ENCODE peak calls at places on chromosomes 12 and 14, in ten cellular contexts. Q, P, B, S, O, J, N, D, M and R are unnamed samples. For H3K4me1, the result is how much of the 10 kb centered on the place peaks cover.

GRCh38 chr12:106296179-106296877 is 6.2 kb upstream of the TCP11L2 start:
- DNase-seq in M (no peak), P (no peak), Q (no peak), B (no peak), D (peak), N (no peak), S (no peak), O (no peak), J (no peak), R (no peak)

GRCh38 chr12:1947081-1947480 is 28.6 kb upstream of the CACNA2D4 start:
- DNase-seq in B (no peak), M (no peak), O (no peak), D (no peak), N (no peak), S (no peak), P (no peak), J (no peak), Q (no peak), R (no peak)

GRCh38 chr14:52402812-52403526 is 88.9 kb downstream of the PTGER2 start:
- DNase-seq in D (no peak), P (no peak), N (no peak), J (no peak), B (no peak), M (no peak), S (no peak), O (no peak), Q (no peak), R (no peak)

GRCh38 chr12:65858831-65859230 is 34.5 kb downstream of the HMGA2 start:
- DNase-seq in M (no peak), O (no peak), N (peak), D (no peak), Q (no peak), P (no peak), S (no peak), B (no peak), J (no peak), R (no peak)

GRCh38 chr12:106982229-106982628 is 4.7 kb downstream of the MTERF2 start:
- DNase-seq in J (no peak), N (no peak), P (no peak), D (no peak), S (no peak), M (no peak), B (no peak), O (no peak), Q (no peak), R (no peak)

GRCh38 chr14:23123419-23123818 is 4.4 kb upstream of the CEBPE start:
- DNase-seq in B (peak), S (peak), O (no peak), N (no peak), D (no peak), J (no peak), Q (peak), P (no peak), M (peak), R (no peak)

GRCh38 chr12:81077686-81078441 is at the start of gene ACSS3:
- DNase-seq in O (no peak), N (no peak), J (no peak), D (no peak), Q (peak), M (peak), S (peak), P (no peak), B (no peak), R (peak)

GRCh38 chr12:107178776-107179175 is 85.4 kb upstream of the CRY1 start:
- DNase-seq in Q (no peak), O (no peak), P (no peak), N (no peak), S (no peak), M (no peak), B (no peak), D (no peak), J (no peak), R (no peak)

GRCh38 chr14:67268456-67269115 is 27.4 kb downstream of the PALS1 start:
- DNase-seq in O (no peak), P (no peak), Q (no peak), N (no peak), D (no peak), J (no peak), B (no peak), M (no peak), S (no peak), R (peak)

GRCh38 chr12:49043856-49044258 is 16.7 kb downstream of the KMT2D start:
- DNase-seq in P (peak), M (peak), Q (peak), J (peak), S (peak), D (no peak), N (peak), O (no peak), B (peak), R (peak)

GRCh38 chr12:128864516-128865186 is 11.4 kb downstream of the GLT1D1 start:
- DNase-seq in O (no peak), M (no peak), D (no peak), N (no peak), Q (no peak), B (no peak), J (no peak), P (no peak), S (no peak), R (no peak)

GRCh38 chr12:53299101-53299453 is 418 bp upstream of the MYG1 start:
- DNase-seq in P (peak), M (no peak), Q (no peak), D (peak), J (no peak), S (peak), N (peak), O (no peak), B (no peak), R (no peak)

GRCh38 chr12:95248095-95248494 is 30.5 kb downstream of the VEZT start:
- DNase-seq in Q (no peak), M (no peak), O (no peak), N (no peak), B (no peak), J (no peak), P (no peak), D (no peak), S (no peak), R (no peak)

GRCh38 chr12:95243497-95244183 is 26.0 kb downstream of the VEZT start:
- DNase-seq in M (no peak), P (no peak), J (no peak), B (no peak), D (no peak), Q (no peak), O (no peak), N (no peak), S (no peak), R (no peak)

GRCh38 chr12:95253386-95253785 is 35.8 kb downstream of the VEZT start:
- DNase-seq in O (no peak), D (no peak), S (no peak), M (no peak), P (no peak), J (no peak), N (no peak), Q (no peak), B (no peak), R (no peak)

GRCh38 chr12:95244350-95244749 is 26.7 kb downstream of the VEZT start:
- DNase-seq in P (no peak), Q (no peak), B (no peak), S (no peak), N (no peak), D (no peak), M (no peak), O (no peak), J (no peak), R (no peak)

GRCh38 chr12:95248604-95249355 is 31.2 kb downstream of the VEZT start:
- DNase-seq in N (peak), O (no peak), Q (no peak), M (no peak), P (no peak), S (no peak), J (no peak), B (no peak), D (no peak), R (no peak)
- H3K4me1 ChIP-seq in N (under half), O (under half), Q (under half), M (under half), P (under half), S (under half), J (under half), B (under half), D (under half), R (under half)

GRCh38 chr12:4719821-4720636 is at the start of gene GALNT8:
- DNase-seq in O (no peak), J (no peak), Q (no peak), S (no peak), D (no peak), N (peak), M (peak), P (no peak), B (peak), R (no peak)
- H3K4me1 ChIP-seq in O (under half), J (under half), Q (under half), S (under half), D (under half), N (under half), M (under half), P (under half), B (under half), R (under half)

GRCh38 chr12:93244514-93245077 is 133.1 kb upstream of the NUDT4 start:
- DNase-seq in B (no peak), J (no peak), M (no peak), D (no peak), Q (no peak), S (no peak), P (no peak), O (no peak), N (no peak), R (no peak)
- H3K4me1 ChIP-seq in B (under half), J (under half), M (under half), D (under half), Q (under half), S (under half), P (under half), O (under half), N (under half), R (under half)

GRCh38 chr12:10362325-10362724 is 27.5 kb downstream of the KLRK1 start:
- DNase-seq in P (no peak), S (no peak), M (no peak), J (no peak), Q (no peak), N (no peak), O (no peak), B (no peak), D (no peak), R (no peak)

GRCh38 chr12:10362828-10363664 is 26.8 kb downstream of the KLRK1 start:
- DNase-seq in N (peak), J (no peak), M (no peak), B (no peak), Q (no peak), D (no peak), S (no peak), P (no peak), O (no peak), R (no peak)

GRCh38 chr12:10364839-10365681 is 24.8 kb downstream of the KLRK1 start:
- DNase-seq in Q (peak), D (peak), M (peak), S (peak), O (peak), N (peak), P (peak), B (peak), J (no peak), R (peak)

GRCh38 chr12:10363922-10364838 is 25.7 kb downstream of the KLRK1 start:
- DNase-seq in S (no peak), D (no peak), B (peak), O (no peak), Q (peak), J (no peak), N (peak), M (peak), P (peak), R (no peak)

DNA sequence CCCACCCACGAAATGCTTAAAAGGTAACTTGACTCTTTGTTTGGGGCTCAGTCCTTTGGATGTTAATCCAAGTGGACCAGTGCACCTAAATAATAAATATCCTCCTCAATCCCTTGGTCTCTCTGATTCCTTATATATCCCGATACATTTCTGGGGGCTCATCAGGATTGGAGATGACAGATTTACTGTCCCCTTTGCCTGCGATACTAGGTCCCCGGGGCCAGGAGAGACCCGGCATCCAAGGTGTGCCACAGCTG is 26.2 kb downstream of the KLRK1 start:
- DNase-seq in O (no peak), Q (no peak), M (no peak), P (no peak), J (no peak), B (no peak), D (no peak), N (no peak), S (no peak), R (no peak)
- H3K4me1 ChIP-seq in O (under half), Q (under half), M (under half), P (half or more), J (half or more), B (under half), D (half or more), N (under half), S (under half), R (under half)

GRCh38 chr12:126033746-126034145 is 968.5 kb downstream of the AACS start:
- DNase-seq in O (no peak), B (no peak), P (peak), Q (no peak), S (no peak), J (no peak), N (no peak), D (no peak), M (no peak), R (no peak)
- H3K4me1 ChIP-seq in O (under half), B (under half), P (under half), Q (under half), S (under half), J (under half), N (under half), D (under half), M (under half), R (under half)

GRCh38 chr14:104690861-104691455 is 1.5 kb downstream of the INF2 start:
- DNase-seq in O (no peak), B (no peak), J (no peak), P (no peak), D (no peak), N (no peak), Q (no peak), M (no peak), S (no peak), R (no peak)

GRCh38 chr14:104692939-104693315 is 3.5 kb downstream of the INF2 start:
- DNase-seq in B (no peak), D (no peak), J (no peak), O (no peak), Q (no peak), M (no peak), P (no peak), N (no peak), S (no peak), R (no peak)

GRCh38 chr14:104691546-104692260 is 2.3 kb downstream of the INF2 start:
- DNase-seq in P (no peak), N (no peak), J (no peak), Q (no peak), S (no peak), B (no peak), M (no peak), O (no peak), D (no peak), R (no peak)

GRCh38 chr14:104693482-104694431 is 4.3 kb downstream of the INF2 start:
- DNase-seq in S (no peak), J (no peak), N (no peak), Q (peak), M (no peak), D (no peak), P (no peak), B (no peak), O (no peak), R (no peak)

DNA sequence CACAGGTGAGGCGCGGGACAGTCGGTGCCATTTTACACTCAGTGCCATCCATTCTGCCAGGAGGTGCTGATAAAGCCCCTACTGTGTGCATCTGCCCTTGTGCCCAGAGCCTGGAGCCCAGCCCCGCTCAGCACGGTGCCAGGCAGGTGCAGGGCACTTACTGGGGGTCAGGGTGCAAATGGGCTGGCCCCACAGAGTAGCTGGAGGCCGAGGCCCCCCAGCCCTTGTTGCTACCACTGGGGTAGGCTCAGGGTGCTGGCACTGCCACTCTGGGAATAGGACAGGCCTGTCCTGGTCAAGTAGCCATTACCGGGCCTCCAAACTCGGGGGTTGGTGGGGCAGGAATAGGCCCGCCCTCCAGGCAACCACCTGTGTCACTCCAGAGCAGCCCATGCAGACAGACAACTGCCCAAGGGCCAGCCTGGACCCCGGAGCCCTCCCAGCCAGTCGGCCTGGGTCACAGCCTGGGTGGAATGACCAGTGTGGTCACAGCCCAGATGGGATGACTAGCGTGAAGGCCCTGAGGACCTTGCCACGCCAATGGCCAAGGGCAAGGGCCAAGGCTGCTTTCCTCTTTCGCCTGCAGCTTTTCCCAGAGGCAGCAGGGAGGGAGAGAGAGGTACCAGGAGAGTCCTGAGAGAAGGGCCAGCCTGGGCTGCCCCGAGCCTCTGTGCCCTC is 3.0 kb downstream of the INF2 start:
- DNase-seq in O (no peak), M (no peak), D (no peak), Q (no peak), J (no peak), P (no peak), B (no peak), N (no peak), S (no peak), R (no peak)
- H3K4me1 ChIP-seq in O (half or more), M (half or more), D (half or more), Q (half or more), J (half or more), P (under half), B (half or more), N (under half), S (half or more), R (under half)